ENCODE peak calls at places on chromosomes 6 and 20, in five cellular contexts. One of them, this sample, is unnamed.
A peak's percentile ranks its signal among the peaks of the same experiment; 100 is the strongest.

GRCh38 chr20:10060223-10060622 is 25.4 kb downstream of the ANKEF1 start:
- DNase-seq in H1: no peak
- DNase-seq in SK-N-SH: peak; percentile 17
- DNase-seq in HepG2: no peak
- DNase-seq in HCT116: no peak
- DNase-seq in this sample: no peak

GRCh38 chr6:7680393-7681075 is 45.4 kb upstream of the BMP6 start:
- DNase-seq in H1: no peak
- DNase-seq in SK-N-SH: no peak
- DNase-seq in HepG2: no peak
- DNase-seq in HCT116: no peak
- DNase-seq in this sample: no peak

GRCh38 chr6:107716688-107717089 is 107.4 kb downstream of the SCML4 start:
- DNase-seq in H1: no peak
- DNase-seq in SK-N-SH: peak; percentile 20
- DNase-seq in HepG2: no peak
- DNase-seq in HCT116: peak; percentile 68
- DNase-seq in this sample: no peak

GRCh38 chr6:46949662-46950280 is 28.0 kb upstream of the ADGRF5 start:
- DNase-seq in H1: no peak
- DNase-seq in SK-N-SH: no peak
- DNase-seq in HepG2: no peak
- DNase-seq in HCT116: no peak
- DNase-seq in this sample: no peak

GRCh38 chr6:1789092-1789491 is 179.4 kb downstream of the FOXC1 start:
- DNase-seq in H1: no peak
- DNase-seq in SK-N-SH: no peak
- DNase-seq in HepG2: no peak
- DNase-seq in HCT116: no peak
- DNase-seq in this sample: no peak

GRCh38 chr6:170099387-170099786 is 191.5 kb downstream of the DLL1 start:
- DNase-seq in H1: no peak
- DNase-seq in SK-N-SH: no peak
- DNase-seq in HepG2: no peak
- DNase-seq in HCT116: no peak
- DNase-seq in this sample: no peak

GRCh38 chr6:132300323-132300949 is 100.8 kb downstream of the MOXD1 start:
- DNase-seq in H1: no peak
- DNase-seq in SK-N-SH: peak; percentile 14
- DNase-seq in HepG2: peak; percentile 37
- DNase-seq in HCT116: peak; percentile 40
- DNase-seq in this sample: peak; percentile 20

GRCh38 chr6:28105286-28105685 is 19.1 kb upstream of the ZSCAN16 start:
- DNase-seq in H1: no peak
- DNase-seq in SK-N-SH: peak; percentile 25
- DNase-seq in HepG2: no peak
- DNase-seq in HCT116: no peak
- DNase-seq in this sample: no peak

GRCh38 chr20:10642859-10643559 is 30.8 kb downstream of the JAG1 start:
- DNase-seq in H1: no peak
- DNase-seq in SK-N-SH: no peak
- DNase-seq in HepG2: no peak
- DNase-seq in HCT116: no peak
- DNase-seq in this sample: no peak

GRCh38 chr20:37053230-37053950 is 42.4 kb downstream of the RBL1 start:
- DNase-seq in H1: no peak
- DNase-seq in SK-N-SH: no peak
- DNase-seq in HepG2: no peak
- DNase-seq in HCT116: no peak
- DNase-seq in this sample: no peak

GRCh38 chr6:53896237-53896636 is 101.4 kb downstream of the LRRC1 start:
- DNase-seq in H1: no peak
- DNase-seq in SK-N-SH: no peak
- DNase-seq in HepG2: peak; percentile 35
- DNase-seq in HCT116: no peak
- DNase-seq in this sample: no peak

GRCh38 chr20:62642666-62643520 is 590 bp downstream of the SLCO4A1 start:
- DNase-seq in H1: no peak
- DNase-seq in SK-N-SH: peak; percentile 64
- DNase-seq in HepG2: no peak
- DNase-seq in HCT116: no peak
- DNase-seq in this sample: no peak

GRCh38 chr6:100186552-100186951 is 192.5 kb upstream of the MCHR2 start:
- DNase-seq in H1: no peak
- DNase-seq in SK-N-SH: no peak
- DNase-seq in HepG2: no peak
- DNase-seq in HCT116: no peak
- DNase-seq in this sample: no peak

GRCh38 chr6:14135865-14136539 is 18.4 kb downstream of the CD83 start:
- DNase-seq in H1: no peak
- DNase-seq in SK-N-SH: no peak
- DNase-seq in HepG2: no peak
- DNase-seq in HCT116: no peak
- DNase-seq in this sample: no peak

GRCh38 chr6:126312013-126312665 is 27.8 kb upstream of the CENPW start:
- DNase-seq in H1: no peak
- DNase-seq in SK-N-SH: peak; percentile 43
- DNase-seq in HepG2: peak; percentile 44
- DNase-seq in HCT116: peak; percentile 18
- DNase-seq in this sample: no peak

DNA sequence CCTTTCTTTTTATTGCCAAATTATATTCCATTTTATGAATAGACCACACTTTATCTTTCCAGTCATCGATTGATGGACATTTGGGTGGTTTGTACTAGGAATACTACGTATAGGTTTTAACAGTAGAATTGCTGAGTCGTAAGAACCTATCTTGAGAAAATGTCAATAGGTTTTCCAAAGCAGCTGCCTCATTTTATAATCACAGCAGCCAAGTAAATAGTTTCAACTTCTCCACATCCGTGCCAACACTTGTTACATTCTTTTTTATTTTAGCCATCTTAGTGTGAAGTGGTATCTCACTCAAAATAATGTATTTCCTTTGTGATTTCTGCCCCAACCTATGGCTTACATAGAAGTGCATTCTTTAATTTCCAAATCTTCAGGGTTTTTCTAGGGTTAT is 479.2 kb downstream of the CDH26 start:
- DNase-seq in H1: no peak
- DNase-seq in SK-N-SH: no peak
- DNase-seq in HepG2: no peak
- DNase-seq in HCT116: no peak
- DNase-seq in this sample: no peak
- TF ChIP-seq SIN3A in H1: no peak
- TF ChIP-seq SIN3A in SK-N-SH: no peak
- TF ChIP-seq SIN3A in HepG2: no peak
- TF ChIP-seq SIN3A in HCT116: no peak
- TF ChIP-seq SIN3A in this sample: no peak

GRCh38 chr20:3922223-3922982 is 33.2 kb downstream of the PANK2 start:
- DNase-seq in H1: no peak
- DNase-seq in SK-N-SH: no peak
- DNase-seq in HepG2: no peak
- DNase-seq in HCT116: no peak
- DNase-seq in this sample: no peak
- TF ChIP-seq SIN3A in H1: no peak
- TF ChIP-seq SIN3A in SK-N-SH: no peak
- TF ChIP-seq SIN3A in HepG2: no peak
- TF ChIP-seq SIN3A in HCT116: no peak
- TF ChIP-seq SIN3A in this sample: no peak

DNA sequence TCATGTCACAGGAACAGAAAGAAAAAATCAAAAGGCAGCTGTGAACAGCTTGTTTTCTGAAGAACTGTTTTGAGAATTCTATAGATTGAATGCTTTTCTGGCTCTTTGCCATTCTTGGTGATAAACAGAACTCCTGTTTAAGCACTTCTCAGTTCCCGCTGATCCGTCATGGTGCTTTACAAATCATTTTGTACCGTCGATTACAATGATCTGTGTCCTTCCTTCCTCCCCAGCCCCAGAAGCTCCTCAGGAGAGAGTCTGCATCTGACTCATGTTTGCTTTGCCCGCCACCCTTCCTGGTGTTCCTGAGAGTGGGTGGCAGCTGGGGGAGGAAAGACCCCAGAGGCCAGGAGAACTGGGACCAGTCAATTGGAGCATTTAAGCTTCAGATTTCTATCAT is 538.6 kb upstream of the MARCKS start:
- DNase-seq in H1: no peak
- DNase-seq in SK-N-SH: no peak
- DNase-seq in HepG2: no peak
- DNase-seq in HCT116: no peak
- DNase-seq in this sample: no peak
- TF ChIP-seq SIN3A in H1: no peak
- TF ChIP-seq SIN3A in SK-N-SH: no peak
- TF ChIP-seq SIN3A in HepG2: no peak
- TF ChIP-seq SIN3A in HCT116: no peak
- TF ChIP-seq SIN3A in this sample: no peak

DNA sequence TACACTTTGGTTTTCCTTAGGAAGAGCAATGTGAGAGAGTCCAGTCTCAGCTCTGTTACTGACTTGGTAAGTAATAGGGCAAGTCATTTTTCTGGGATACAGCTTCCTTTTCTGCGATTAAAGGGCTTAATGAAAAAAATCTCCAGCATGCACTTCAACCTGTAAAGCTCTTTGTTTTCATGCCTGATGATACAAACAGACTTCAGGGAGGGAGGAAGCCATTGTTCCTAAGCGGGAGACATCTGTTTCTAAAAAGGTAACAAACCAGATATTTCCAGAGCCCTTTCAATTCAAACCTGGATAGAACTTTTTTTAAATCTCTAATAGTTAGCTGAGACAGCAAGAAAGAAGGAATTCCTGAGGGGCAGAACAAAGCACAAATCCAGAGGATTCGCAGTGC is 5.2 kb upstream of the CASS4 start:
- DNase-seq in H1: no peak
- DNase-seq in SK-N-SH: no peak
- DNase-seq in HepG2: no peak
- DNase-seq in HCT116: no peak
- DNase-seq in this sample: no peak
- TF ChIP-seq SIN3A in H1: no peak
- TF ChIP-seq SIN3A in SK-N-SH: no peak
- TF ChIP-seq SIN3A in HepG2: no peak
- TF ChIP-seq SIN3A in HCT116: no peak
- TF ChIP-seq SIN3A in this sample: no peak

GRCh38 chr6:125054331-125054730 is 92.1 kb downstream of the RNF217 start:
- DNase-seq in H1: no peak
- DNase-seq in SK-N-SH: no peak
- DNase-seq in HepG2: no peak
- DNase-seq in HCT116: no peak
- DNase-seq in this sample: no peak
- TF ChIP-seq SIN3A in H1: no peak
- TF ChIP-seq SIN3A in SK-N-SH: no peak
- TF ChIP-seq SIN3A in HepG2: no peak
- TF ChIP-seq SIN3A in HCT116: no peak
- TF ChIP-seq SIN3A in this sample: no peak

GRCh38 chr20:32017711-32018251 is 7.5 kb downstream of the CCM2L start:
- DNase-seq in H1: peak; percentile 85
- DNase-seq in SK-N-SH: peak; percentile 72
- DNase-seq in HepG2: peak; percentile 69
- DNase-seq in HCT116: peak; percentile 79
- DNase-seq in this sample: no peak
- TF ChIP-seq SIN3A in H1: peak; percentile 81
- TF ChIP-seq SIN3A in SK-N-SH: no peak
- TF ChIP-seq SIN3A in HepG2: no peak
- TF ChIP-seq SIN3A in HCT116: no peak
- TF ChIP-seq SIN3A in this sample: no peak

GRCh38 chr6:66897576-66897975 is 1190.5 kb upstream of the EYS start:
- DNase-seq in H1: no peak
- DNase-seq in SK-N-SH: no peak
- DNase-seq in HepG2: peak; percentile 4
- DNase-seq in HCT116: no peak
- DNase-seq in this sample: no peak
- TF ChIP-seq SIN3A in H1: no peak
- TF ChIP-seq SIN3A in SK-N-SH: no peak
- TF ChIP-seq SIN3A in HepG2: no peak
- TF ChIP-seq SIN3A in HCT116: no peak
- TF ChIP-seq SIN3A in this sample: no peak

GRCh38 chr6:11653028-11653583 is 115.6 kb downstream of the TMEM170B start:
- DNase-seq in H1: peak; percentile 29
- DNase-seq in SK-N-SH: no peak
- DNase-seq in HepG2: peak; percentile 15
- DNase-seq in HCT116: no peak
- DNase-seq in this sample: no peak
- TF ChIP-seq SIN3A in H1: no peak
- TF ChIP-seq SIN3A in SK-N-SH: peak; percentile 87
- TF ChIP-seq SIN3A in HepG2: no peak
- TF ChIP-seq SIN3A in HCT116: no peak
- TF ChIP-seq SIN3A in this sample: no peak

DNA sequence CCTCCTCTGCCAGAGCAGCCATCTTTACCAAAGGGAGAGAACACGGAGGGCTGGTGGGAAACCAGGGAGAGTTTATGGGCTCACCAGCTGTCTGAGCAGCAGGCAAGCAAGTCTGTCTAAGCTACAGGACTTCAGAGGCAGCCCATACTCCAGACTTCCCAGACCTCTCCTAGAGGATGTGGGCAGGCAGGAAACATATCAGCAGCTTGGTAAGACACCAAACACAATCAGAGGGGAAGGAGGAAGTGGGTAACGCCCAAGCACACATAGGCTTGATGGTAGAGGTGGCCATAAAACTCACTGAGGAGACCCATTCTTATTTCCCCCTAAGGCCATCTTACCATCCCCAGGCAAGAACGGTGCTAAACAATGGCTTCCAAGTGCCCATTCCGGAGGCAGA is 143.1 kb upstream of the ARID1B start:
- DNase-seq in H1: no peak
- DNase-seq in SK-N-SH: no peak
- DNase-seq in HepG2: no peak
- DNase-seq in HCT116: no peak
- DNase-seq in this sample: no peak
- TF ChIP-seq SIN3A in H1: no peak
- TF ChIP-seq SIN3A in SK-N-SH: no peak
- TF ChIP-seq SIN3A in HepG2: no peak
- TF ChIP-seq SIN3A in HCT116: no peak
- TF ChIP-seq SIN3A in this sample: no peak

GRCh38 chr20:51700809-51701285 is 67.3 kb downstream of the ATP9A start:
- DNase-seq in H1: no peak
- DNase-seq in SK-N-SH: peak; percentile 59
- DNase-seq in HepG2: peak; percentile 75
- DNase-seq in HCT116: peak; percentile 35
- DNase-seq in this sample: no peak
- TF ChIP-seq SIN3A in H1: no peak
- TF ChIP-seq SIN3A in SK-N-SH: no peak
- TF ChIP-seq SIN3A in HepG2: no peak
- TF ChIP-seq SIN3A in HCT116: no peak
- TF ChIP-seq SIN3A in this sample: no peak

This sample was measured in Panc1.